ENCODE peak calls at places on chromosomes 6 and 20, in seven cellular contexts. H is heart left ventricle, Y is RWPE1, T is brain microvascular endothelial cell, J is heart right ventricle, I is sigmoid colon, D is IMR-90. P is an unnamed sample.

GRCh38 chr6:151252626-151253025 is 12.9 kb downstream of the AKAP12 start:
- DNase-seq in T (no peak), H (no peak), I (no peak), J (no peak), D (no peak), Y (no peak), P (no peak)

GRCh38 chr20:50054626-50055511 is 58.1 kb downstream of the UBE2V1 start:
- DNase-seq in T (no peak), J (peak; percentile 55), Y (no peak), D (peak; percentile 41), H (no peak), I (no peak), P (no peak)

GRCh38 chr6:116278478-116278822 is 1.3 kb downstream of the TSPYL1 start:
- DNase-seq in Y (no peak), T (no peak), D (no peak), H (no peak), I (no peak), J (no peak), P (no peak)

GRCh38 chr6:79742030-79742429 is 110.9 kb downstream of the SH3BGRL2 start:
- DNase-seq in J (no peak), H (no peak), T (no peak), Y (no peak), D (no peak), I (no peak), P (no peak)

GRCh38 chr20:59006864-59007757 is at the start of gene CTSZ:
- DNase-seq in D (no peak), Y (peak; percentile 75), J (peak; percentile 81), H (peak; percentile 89), I (peak; percentile 76), T (no peak), P (peak; percentile 85)

GRCh38 chr20:59193325-59193724 is 29.7 kb downstream of the ZNF831 start:
- DNase-seq in I (no peak), D (no peak), Y (no peak), J (no peak), H (no peak), T (no peak), P (no peak)

GRCh38 chr6:125248136-125248535 is 53.6 kb downstream of the HDDC2 start:
- DNase-seq in I (no peak), D (no peak), H (no peak), T (no peak), Y (no peak), J (no peak), P (no peak)

GRCh38 chr6:54335871-54336270 is 27.6 kb downstream of the TINAG start:
- DNase-seq in Y (peak; percentile 88), J (no peak), T (peak; percentile 81), D (peak; percentile 99), H (no peak), I (no peak), P (no peak)

GRCh38 chr6:56954389-56955170 is at the start of gene BEND6:
- DNase-seq in Y (peak; percentile 50), J (peak; percentile 28), I (peak; percentile 77), H (peak; percentile 77), T (peak; percentile 64), D (peak; percentile 87), P (peak; percentile 64)

GRCh38 chr6:157432861-157433260 is 51.9 kb downstream of the ZDHHC14 start:
- DNase-seq in Y (no peak), J (no peak), H (no peak), I (no peak), D (no peak), T (no peak), P (no peak)

GRCh38 chr6:135159531-135159930 is 21.6 kb upstream of the MYB start:
- DNase-seq in T (no peak), I (no peak), D (no peak), Y (no peak), J (no peak), H (no peak), P (no peak)

GRCh38 chr6:109760208-109760607 is 69.1 kb downstream of the FIG4 start:
- DNase-seq in J (no peak), D (peak; percentile 33), I (no peak), Y (no peak), T (no peak), H (no peak), P (no peak)

GRCh38 chr6:111417181-111417585 is 65.8 kb downstream of the REV3L start:
- DNase-seq in J (no peak), H (no peak), T (no peak), Y (no peak), I (peak; percentile 79), D (peak; percentile 17), P (no peak)

GRCh38 chr20:48069626-48070025 is 284.3 kb upstream of the SULF2 start:
- DNase-seq in Y (no peak), D (no peak), H (no peak), J (no peak), T (no peak), I (no peak), P (no peak)

GRCh38 chr20:16518068-16518783 is 55.0 kb downstream of the KIF16B start:
- DNase-seq in J (no peak), T (peak; percentile 45), I (no peak), H (no peak), D (peak; percentile 42), Y (peak; percentile 79), P (no peak)

GRCh38 chr20:38557174-38557573 is 23.8 kb upstream of the ADIG start:
- DNase-seq in D (no peak), Y (no peak), T (no peak), I (no peak), J (no peak), H (no peak), P (no peak)

GRCh38 chr6:28789553-28790083 is 134.2 kb downstream of the TRIM27 start:
- DNase-seq in T (peak; percentile 62), I (no peak), Y (peak; percentile 42), J (no peak), H (no peak), D (peak; percentile 68), P (no peak)

GRCh38 chr6:89411269-89412070 is 603 bp downstream of the RRAGD start:
- DNase-seq in T (no peak), H (peak; percentile 72), J (peak; percentile 42), Y (no peak), D (no peak), I (peak; percentile 72), P (no peak)

GRCh38 chr6:17057322-17057721 is 44.5 kb upstream of the STMND1 start:
- DNase-seq in Y (peak; percentile 14), H (no peak), I (no peak), D (no peak), J (no peak), T (no peak), P (no peak)

GRCh38 chr6:89242574-89243330 is 25.6 kb upstream of the GABRR1 start:
- DNase-seq in J (no peak), D (peak; percentile 61), I (no peak), H (no peak), T (peak; percentile 24), Y (peak; percentile 66), P (no peak)

GRCh38 chr6:121573466-121573865 is 138.0 kb downstream of the GJA1 start:
- DNase-seq in D (no peak), I (no peak), J (no peak), T (peak; percentile 51), Y (no peak), H (no peak), P (no peak)

GRCh38 chr6:156423829-156424228 is 353.3 kb upstream of the ARID1B start:
- DNase-seq in J (no peak), Y (no peak), I (no peak), D (no peak), T (no peak), H (no peak), P (no peak)

GRCh38 chr6:45668705-45669104 is 291.0 kb upstream of the SUPT3H start:
- DNase-seq in T (no peak), Y (no peak), I (no peak), H (no peak), J (no peak), D (no peak), P (no peak)

GRCh38 chr6:56364482-56365313 is 117.3 kb upstream of the COL21A1 start:
- DNase-seq in T (peak; percentile 51), Y (no peak), H (no peak), I (no peak), D (peak; percentile 78), J (no peak), P (no peak)

GRCh38 chr6:165858571-165858970 is 195.5 kb upstream of the PDE10A start:
- DNase-seq in Y (no peak), H (no peak), I (no peak), J (no peak), D (peak; percentile 44), T (peak; percentile 36), P (no peak)

DNA sequence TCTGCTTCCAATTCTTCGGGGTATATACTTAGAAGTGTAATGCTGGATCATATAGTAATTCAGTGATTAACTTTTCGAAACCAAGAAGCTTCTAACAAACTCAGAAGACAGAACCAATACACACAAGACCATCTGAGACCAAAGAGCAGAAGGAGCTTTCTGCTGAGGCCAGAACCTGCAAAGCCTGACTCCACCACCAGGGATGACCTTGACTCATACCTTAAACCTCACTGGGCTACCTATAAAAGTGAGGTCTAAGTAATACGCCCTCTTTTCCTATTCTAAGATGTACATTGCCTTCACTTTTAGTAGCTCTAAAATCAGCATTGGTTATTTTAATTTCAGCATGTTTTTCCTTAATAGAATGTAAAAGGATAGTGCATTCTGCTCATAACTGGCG is 84.8 kb downstream of the FOXF2 start:
- DNase-seq in I (no peak), J (no peak), T (no peak), H (no peak), D (no peak), Y (no peak), P (no peak)
- TF ChIP-seq CTCF in I (no peak), J (no peak), T (peak; percentile 38), H (no peak), D (no peak), Y (no peak), P (no peak)

DNA sequence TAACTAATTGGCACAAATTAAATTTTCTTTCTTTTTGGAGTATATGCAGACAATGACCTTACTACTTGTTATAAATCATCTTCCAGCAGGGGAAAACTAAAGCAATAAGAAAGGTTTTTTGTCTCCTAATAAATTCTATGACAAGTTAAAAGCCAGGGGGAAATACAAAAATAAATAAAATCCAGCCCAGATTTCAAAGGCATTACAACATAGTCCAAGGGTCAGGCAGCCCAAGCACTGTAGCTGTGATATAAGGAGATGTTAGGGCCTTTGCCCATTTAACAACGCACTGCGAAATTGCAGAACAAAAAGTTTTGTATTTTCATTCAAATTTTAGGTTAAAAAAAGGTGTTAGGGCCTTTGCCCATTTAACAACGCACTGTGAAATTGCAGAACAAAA is 27.5 kb upstream of the CNKSR3 start:
- DNase-seq in J (no peak), I (no peak), Y (no peak), D (no peak), T (no peak), H (no peak), P (no peak)
- H3K27ac ChIP-seq in J (no peak overlapping the region), I (no peak overlapping the region), Y (no peak overlapping the region), D (no peak overlapping the region), T (no peak overlapping the region), H (no peak overlapping the region), P (no peak overlapping the region)

GRCh38 chr6:12289655-12290489 is at the start of gene EDN1:
- DNase-seq in Y (peak; percentile 76), I (peak; percentile 85), J (peak; percentile 72), T (peak; percentile 93), H (peak; percentile 86), D (peak; percentile 84), P (peak; percentile 85)
- TF ChIP-seq CTCF in Y (peak; percentile 47), I (peak; percentile 53), J (peak; percentile 10), T (peak; percentile 73), H (peak; percentile 27), D (peak; percentile 45), P (peak; percentile 68)

DNA sequence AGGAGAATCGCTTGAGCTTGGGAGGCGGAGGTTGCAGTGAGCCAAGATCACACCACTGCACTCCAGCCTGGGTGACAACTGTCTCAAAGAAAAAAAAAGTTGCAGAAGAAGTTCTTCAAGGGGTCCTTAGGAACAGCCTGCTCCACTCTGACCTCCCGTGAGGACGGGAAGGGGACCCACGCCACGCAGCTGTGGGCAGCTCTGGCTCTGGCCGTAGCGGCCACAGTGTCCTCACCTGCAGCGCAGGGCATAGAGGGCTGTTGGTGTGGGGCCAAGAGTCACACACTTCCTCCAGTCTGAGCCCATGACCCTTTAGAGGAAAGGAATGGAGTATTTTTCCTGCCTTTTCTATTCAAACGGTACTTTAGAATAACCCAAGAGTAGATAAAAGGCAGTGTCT is 5.4 kb downstream of the NTSR1 start:
- DNase-seq in D (no peak), I (no peak), J (peak; percentile 5), Y (no peak), T (no peak), H (peak; percentile 33), P (no peak)
- H3K27ac ChIP-seq in D (no peak overlapping the region), I (peak overlapping the region; percentile 79), J (no peak overlapping the region), Y (peak overlapping the region; percentile 96), T (no peak overlapping the region), H (no peak overlapping the region), P (no peak overlapping the region)